ENCODE peak calls at places on chromosomes 2 and 18, in five cellular contexts. S is substantia nigra; G is ovary; M is stimulated activated CD8-positive, alpha-beta memory T cell treated with anti-CD3 and anti-CD28 coated beads, Interleukin-12 subunit alpha, Interleukin-12 subunit beta, amount 100 ng/mL, for 1 hour; B is tibial artery. Z is an unnamed sample.

GRCh38 chr2:69017080-69017479 is 4.1 kb downstream of the ANTXR1 start:
- DNase-seq in S (no peak), G (no peak), M (no peak), B (no peak), Z (no peak)

GRCh38 chr2:238155051-238155760 is 3.6 kb upstream of the ERFE start:
- DNase-seq in S (no peak), G (no peak), M (no peak), B (no peak), Z (no peak)

GRCh38 chr2:85978883-85979780 is 90.3 kb upstream of the ST3GAL5 start:
- DNase-seq in S (no peak), G (no peak), M (no peak), B (no peak), Z (no peak)

GRCh38 chr2:238929242-238930081 is 81.6 kb downstream of the TWIST2 start:
- DNase-seq in S (no peak), G (peak; percentile 50), M (no peak), B (peak; percentile 76), Z (no peak)

GRCh38 chr2:240919161-240919781 is 13.1 kb downstream of the CROCC2 start:
- DNase-seq in S (no peak), G (peak; percentile 5), M (no peak), B (peak; percentile 18), Z (peak; percentile 10)

GRCh38 chr2:128630974-128631697 is 312.5 kb upstream of the HS6ST1 start:
- DNase-seq in S (no peak), G (peak; percentile 2), M (no peak), B (no peak), Z (no peak)

GRCh38 chr18:23650963-23651927 is 11.5 kb downstream of the ANKRD29 start:
- DNase-seq in S (no peak), G (no peak), M (no peak), B (no peak), Z (no peak)

GRCh38 chr2:52423655-52424054 is 1343.9 kb upstream of the CHAC2 start:
- DNase-seq in S (no peak), G (no peak), M (no peak), B (no peak), Z (no peak)

GRCh38 chr2:46774499-46775228 is 140.9 kb downstream of the MCFD2 start:
- DNase-seq in S (no peak), G (no peak), M (no peak), B (no peak), Z (no peak)

GRCh38 chr2:205759286-205759685 is 77.0 kb downstream of the NRP2 start:
- DNase-seq in S (no peak), G (no peak), M (no peak), B (no peak), Z (no peak)

GRCh38 chr18:67581178-67581577 is 64.7 kb upstream of the DSEL start:
- DNase-seq in S (no peak), G (no peak), M (no peak), B (no peak), Z (no peak)

GRCh38 chr2:109330056-109330455 is 201.1 kb downstream of the SH3RF3 start:
- DNase-seq in S (no peak), G (no peak), M (no peak), B (no peak), Z (no peak)

GRCh38 chr18:2894131-2894840 is 47.5 kb downstream of the EMILIN2 start:
- DNase-seq in S (no peak), G (no peak), M (no peak), B (no peak), Z (no peak)

GRCh38 chr2:67526283-67526682 is 129.2 kb downstream of the ETAA1 start:
- DNase-seq in S (no peak), G (no peak), M (no peak), B (no peak), Z (no peak)

GRCh38 chr2:29226375-29226774 is 111.2 kb downstream of the CLIP4 start:
- DNase-seq in S (no peak), G (no peak), M (no peak), B (no peak), Z (no peak)

GRCh38 chr2:128179461-128179755 is 88.4 kb downstream of the UGGT1 start:
- DNase-seq in S (no peak), G (no peak), M (no peak), B (no peak), Z (no peak)

GRCh38 chr2:134408386-134408785 is 154.5 kb downstream of the MGAT5 start:
- DNase-seq in S (no peak), G (no peak), M (no peak), B (no peak), Z (no peak)

GRCh38 chr2:16763493-16763899 is 97.9 kb upstream of the CYRIA start:
- DNase-seq in S (no peak), G (no peak), M (no peak), B (no peak), Z (no peak)

GRCh38 chr2:18194161-18194560 is 315.7 kb downstream of the KCNS3 start:
- DNase-seq in S (no peak), G (no peak), M (no peak), B (no peak), Z (no peak)

GRCh38 chr2:43174368-43175186 is 51.8 kb downstream of the ZFP36L2 start:
- DNase-seq in S (no peak), G (no peak), M (no peak), B (peak; percentile 42), Z (no peak)

GRCh38 chr2:171185165-171185818 is 24.6 kb upstream of the TLK1 start:
- DNase-seq in S (no peak), G (no peak), M (no peak), B (no peak), Z (no peak)

GRCh38 chr18:63953811-63954210 is 4.7 kb downstream of the HMSD start:
- DNase-seq in S (no peak), G (no peak), M (no peak), B (no peak), Z (no peak)

GRCh38 chr2:232787806-232788205 is 11.4 kb upstream of the KCNJ13 start:
- DNase-seq in S (no peak), G (no peak), M (no peak), B (no peak), Z (no peak)

GRCh38 chr2:217899231-217900009 is 103.4 kb downstream of the TNS1 start:
- DNase-seq in S (no peak), G (peak; percentile 73), M (no peak), B (peak; percentile 84), Z (peak; percentile 82)

GRCh38 chr2:105712166-105712915 is 32.4 kb upstream of the NCK2 start:
- DNase-seq in S (no peak), G (no peak), M (no peak), B (no peak), Z (no peak)

GRCh38 chr2:173583196-173583595 is 228.5 kb downstream of the CDCA7 start:
- DNase-seq in S (no peak), G (no peak), M (no peak), B (no peak), Z (no peak)

GRCh38 chr18:78976697-78977626 is 2.7 kb upstream of the SALL3 start:
- DNase-seq in S (no peak), G (no peak), M (no peak), B (no peak), Z (no peak)

GRCh38 chr2:240395896-240396622 is 39.4 kb upstream of the GPC1 start:
- DNase-seq in S (no peak), G (peak; percentile 3), M (no peak), B (peak; percentile 11), Z (no peak)